ENCODE peak calls at places on chromosome 3, in six cellular contexts. One of them, this sample, is unnamed.

GRCh38 chr3:48301814-48302194 is 31.7 kb downstream of the SPINK8 start:
- DNase-seq in sciatic nerve: no peak
- DNase-seq in cerebellar nuclear complex: no peak
- DNase-seq in hypothalamus: no peak
- DNase-seq in stimulated activated CD4-positive, alpha-beta T cell treated with anti-CD3 and anti-CD28 coated beads, Interleukin-2, amount 100 ng/mL, for 48 hours: peak; percentile 20
- DNase-seq in HTR-8/SVneo: peak; percentile 32
- DNase-seq in this sample: no peak

GRCh38 chr3:196406806-196407470 is 25.3 kb downstream of the UBXN7 start:
- DNase-seq in hypothalamus: no peak
- DNase-seq in sciatic nerve: no peak
- DNase-seq in HTR-8/SVneo: peak; percentile 62
- DNase-seq in cerebellar nuclear complex: no peak
- DNase-seq in stimulated activated CD4-positive, alpha-beta T cell treated with anti-CD3 and anti-CD28 coated beads, Interleukin-2, amount 100 ng/mL, for 48 hours: no peak
- DNase-seq in this sample: no peak

GRCh38 chr3:155323063-155323666 is 29.7 kb upstream of the STRIT1 start:
- DNase-seq in HTR-8/SVneo: peak; percentile 75
- DNase-seq in hypothalamus: peak; percentile 6
- DNase-seq in cerebellar nuclear complex: no peak
- DNase-seq in stimulated activated CD4-positive, alpha-beta T cell treated with anti-CD3 and anti-CD28 coated beads, Interleukin-2, amount 100 ng/mL, for 48 hours: no peak
- DNase-seq in sciatic nerve: no peak
- DNase-seq in this sample: no peak

GRCh38 chr3:160856450-160856849 is 100.4 kb downstream of the PPM1L start:
- DNase-seq in sciatic nerve: no peak
- DNase-seq in stimulated activated CD4-positive, alpha-beta T cell treated with anti-CD3 and anti-CD28 coated beads, Interleukin-2, amount 100 ng/mL, for 48 hours: no peak
- DNase-seq in HTR-8/SVneo: no peak
- DNase-seq in hypothalamus: no peak
- DNase-seq in cerebellar nuclear complex: no peak
- DNase-seq in this sample: no peak

GRCh38 chr3:193826126-193826795 is 233.3 kb downstream of the OPA1 start:
- DNase-seq in HTR-8/SVneo: peak; percentile 38
- DNase-seq in cerebellar nuclear complex: no peak
- DNase-seq in sciatic nerve: no peak
- DNase-seq in hypothalamus: no peak
- DNase-seq in stimulated activated CD4-positive, alpha-beta T cell treated with anti-CD3 and anti-CD28 coated beads, Interleukin-2, amount 100 ng/mL, for 48 hours: no peak
- DNase-seq in this sample: no peak

GRCh38 chr3:125232394-125232793 is 19.8 kb upstream of the SLC12A8 start:
- DNase-seq in HTR-8/SVneo: no peak
- DNase-seq in hypothalamus: no peak
- DNase-seq in stimulated activated CD4-positive, alpha-beta T cell treated with anti-CD3 and anti-CD28 coated beads, Interleukin-2, amount 100 ng/mL, for 48 hours: no peak
- DNase-seq in sciatic nerve: no peak
- DNase-seq in cerebellar nuclear complex: no peak
- DNase-seq in this sample: no peak

GRCh38 chr3:23566499-23566898 is 239.3 kb upstream of the UBE2E1 start:
- DNase-seq in hypothalamus: no peak
- DNase-seq in stimulated activated CD4-positive, alpha-beta T cell treated with anti-CD3 and anti-CD28 coated beads, Interleukin-2, amount 100 ng/mL, for 48 hours: no peak
- DNase-seq in sciatic nerve: no peak
- DNase-seq in HTR-8/SVneo: no peak
- DNase-seq in cerebellar nuclear complex: no peak
- DNase-seq in this sample: no peak

GRCh38 chr3:160951677-160952487 is 153.3 kb downstream of the B3GALNT1 start:
- DNase-seq in sciatic nerve: no peak
- DNase-seq in hypothalamus: no peak
- DNase-seq in cerebellar nuclear complex: no peak
- DNase-seq in HTR-8/SVneo: no peak
- DNase-seq in stimulated activated CD4-positive, alpha-beta T cell treated with anti-CD3 and anti-CD28 coated beads, Interleukin-2, amount 100 ng/mL, for 48 hours: no peak
- DNase-seq in this sample: no peak

GRCh38 chr3:9727041-9727595 is 4.4 kb upstream of the BRPF1 start:
- DNase-seq in stimulated activated CD4-positive, alpha-beta T cell treated with anti-CD3 and anti-CD28 coated beads, Interleukin-2, amount 100 ng/mL, for 48 hours: peak; percentile 33
- DNase-seq in hypothalamus: no peak
- DNase-seq in sciatic nerve: no peak
- DNase-seq in HTR-8/SVneo: no peak
- DNase-seq in cerebellar nuclear complex: no peak
- DNase-seq in this sample: no peak

GRCh38 chr3:188165596-188165995 is 11.6 kb downstream of the LPP start:
- DNase-seq in cerebellar nuclear complex: no peak
- DNase-seq in stimulated activated CD4-positive, alpha-beta T cell treated with anti-CD3 and anti-CD28 coated beads, Interleukin-2, amount 100 ng/mL, for 48 hours: no peak
- DNase-seq in HTR-8/SVneo: no peak
- DNase-seq in hypothalamus: no peak
- DNase-seq in sciatic nerve: no peak
- DNase-seq in this sample: no peak

GRCh38 chr3:90092994-90093393 is 985.6 kb downstream of the EPHA3 start:
- DNase-seq in HTR-8/SVneo: peak; percentile 1
- DNase-seq in cerebellar nuclear complex: no peak
- DNase-seq in stimulated activated CD4-positive, alpha-beta T cell treated with anti-CD3 and anti-CD28 coated beads, Interleukin-2, amount 100 ng/mL, for 48 hours: no peak
- DNase-seq in sciatic nerve: no peak
- DNase-seq in hypothalamus: no peak
- DNase-seq in this sample: no peak

GRCh38 chr3:71495708-71496472 is 87.6 kb downstream of the FOXP1 start:
- DNase-seq in HTR-8/SVneo: peak; percentile 41
- DNase-seq in cerebellar nuclear complex: no peak
- DNase-seq in sciatic nerve: no peak
- DNase-seq in hypothalamus: no peak
- DNase-seq in stimulated activated CD4-positive, alpha-beta T cell treated with anti-CD3 and anti-CD28 coated beads, Interleukin-2, amount 100 ng/mL, for 48 hours: no peak
- DNase-seq in this sample: no peak

GRCh38 chr3:183437696-183438564 is 9.5 kb upstream of the MCF2L2 start:
- DNase-seq in sciatic nerve: no peak
- DNase-seq in stimulated activated CD4-positive, alpha-beta T cell treated with anti-CD3 and anti-CD28 coated beads, Interleukin-2, amount 100 ng/mL, for 48 hours: no peak
- DNase-seq in hypothalamus: no peak
- DNase-seq in cerebellar nuclear complex: no peak
- DNase-seq in HTR-8/SVneo: no peak
- DNase-seq in this sample: no peak

GRCh38 chr3:11591401-11592266 is 52.1 kb downstream of the VGLL4 start:
- DNase-seq in HTR-8/SVneo: no peak
- DNase-seq in hypothalamus: peak; percentile 82
- DNase-seq in stimulated activated CD4-positive, alpha-beta T cell treated with anti-CD3 and anti-CD28 coated beads, Interleukin-2, amount 100 ng/mL, for 48 hours: no peak
- DNase-seq in cerebellar nuclear complex: no peak
- DNase-seq in sciatic nerve: peak; percentile 81
- DNase-seq in this sample: no peak

GRCh38 chr3:8110966-8111798 is 390.4 kb upstream of the LMCD1 start:
- DNase-seq in cerebellar nuclear complex: no peak
- DNase-seq in stimulated activated CD4-positive, alpha-beta T cell treated with anti-CD3 and anti-CD28 coated beads, Interleukin-2, amount 100 ng/mL, for 48 hours: peak; percentile 58
- DNase-seq in hypothalamus: peak; percentile 73
- DNase-seq in HTR-8/SVneo: peak; percentile 26
- DNase-seq in sciatic nerve: peak; percentile 70
- DNase-seq in this sample: no peak

GRCh38 chr3:120147072-120147871 is 53.0 kb upstream of the GSK3B start:
- DNase-seq in hypothalamus: no peak
- DNase-seq in sciatic nerve: no peak
- DNase-seq in HTR-8/SVneo: no peak
- DNase-seq in cerebellar nuclear complex: no peak
- DNase-seq in stimulated activated CD4-positive, alpha-beta T cell treated with anti-CD3 and anti-CD28 coated beads, Interleukin-2, amount 100 ng/mL, for 48 hours: no peak
- DNase-seq in this sample: no peak

GRCh38 chr3:108346301-108346989 is 50.1 kb downstream of the HHLA2 start:
- DNase-seq in HTR-8/SVneo: no peak
- DNase-seq in sciatic nerve: no peak
- DNase-seq in cerebellar nuclear complex: no peak
- DNase-seq in hypothalamus: no peak
- DNase-seq in stimulated activated CD4-positive, alpha-beta T cell treated with anti-CD3 and anti-CD28 coated beads, Interleukin-2, amount 100 ng/mL, for 48 hours: no peak
- DNase-seq in this sample: no peak

GRCh38 chr3:55884491-55885285 is 397.6 kb upstream of the WNT5A start:
- DNase-seq in hypothalamus: no peak
- DNase-seq in stimulated activated CD4-positive, alpha-beta T cell treated with anti-CD3 and anti-CD28 coated beads, Interleukin-2, amount 100 ng/mL, for 48 hours: no peak
- DNase-seq in cerebellar nuclear complex: no peak
- DNase-seq in sciatic nerve: no peak
- DNase-seq in HTR-8/SVneo: no peak
- DNase-seq in this sample: no peak

GRCh38 chr3:195732951-195733350 is 12.2 kb downstream of the MUC20 start:
- DNase-seq in hypothalamus: no peak
- DNase-seq in stimulated activated CD4-positive, alpha-beta T cell treated with anti-CD3 and anti-CD28 coated beads, Interleukin-2, amount 100 ng/mL, for 48 hours: no peak
- DNase-seq in sciatic nerve: no peak
- DNase-seq in HTR-8/SVneo: no peak
- DNase-seq in cerebellar nuclear complex: no peak
- DNase-seq in this sample: no peak

GRCh38 chr3:33041909-33042308 is 55.0 kb downstream of the GLB1 start:
- DNase-seq in stimulated activated CD4-positive, alpha-beta T cell treated with anti-CD3 and anti-CD28 coated beads, Interleukin-2, amount 100 ng/mL, for 48 hours: no peak
- DNase-seq in HTR-8/SVneo: no peak
- DNase-seq in cerebellar nuclear complex: no peak
- DNase-seq in sciatic nerve: no peak
- DNase-seq in hypothalamus: no peak
- DNase-seq in this sample: no peak

GRCh38 chr3:10602769-10603768 is 97.7 kb upstream of the ATP2B2 start:
- DNase-seq in sciatic nerve: no peak
- DNase-seq in HTR-8/SVneo: no peak
- DNase-seq in stimulated activated CD4-positive, alpha-beta T cell treated with anti-CD3 and anti-CD28 coated beads, Interleukin-2, amount 100 ng/mL, for 48 hours: peak; percentile 33
- DNase-seq in cerebellar nuclear complex: no peak
- DNase-seq in hypothalamus: no peak
- DNase-seq in this sample: peak; percentile 43

GRCh38 chr3:10762611-10763247 is 53.3 kb upstream of the SLC6A11 start:
- DNase-seq in stimulated activated CD4-positive, alpha-beta T cell treated with anti-CD3 and anti-CD28 coated beads, Interleukin-2, amount 100 ng/mL, for 48 hours: no peak
- DNase-seq in HTR-8/SVneo: no peak
- DNase-seq in cerebellar nuclear complex: no peak
- DNase-seq in sciatic nerve: no peak
- DNase-seq in hypothalamus: no peak
- DNase-seq in this sample: no peak

GRCh38 chr3:139718415-139718814 is 40.6 kb upstream of the NMNAT3 start:
- DNase-seq in cerebellar nuclear complex: no peak
- DNase-seq in hypothalamus: peak; percentile 4
- DNase-seq in stimulated activated CD4-positive, alpha-beta T cell treated with anti-CD3 and anti-CD28 coated beads, Interleukin-2, amount 100 ng/mL, for 48 hours: no peak
- DNase-seq in HTR-8/SVneo: peak; percentile 42
- DNase-seq in sciatic nerve: no peak
- DNase-seq in this sample: no peak

GRCh38 chr3:118057086-118057485 is 977.6 kb downstream of the IGSF11 start:
- DNase-seq in stimulated activated CD4-positive, alpha-beta T cell treated with anti-CD3 and anti-CD28 coated beads, Interleukin-2, amount 100 ng/mL, for 48 hours: no peak
- DNase-seq in hypothalamus: no peak
- DNase-seq in cerebellar nuclear complex: no peak
- DNase-seq in sciatic nerve: no peak
- DNase-seq in HTR-8/SVneo: no peak
- DNase-seq in this sample: no peak

GRCh38 chr3:12896206-12896697 is 54.9 kb upstream of the RPL32 start:
- DNase-seq in stimulated activated CD4-positive, alpha-beta T cell treated with anti-CD3 and anti-CD28 coated beads, Interleukin-2, amount 100 ng/mL, for 48 hours: no peak
- DNase-seq in cerebellar nuclear complex: no peak
- DNase-seq in sciatic nerve: no peak
- DNase-seq in HTR-8/SVneo: no peak
- DNase-seq in hypothalamus: peak; percentile 36
- DNase-seq in this sample: no peak

This sample was measured in posterior vena cava.